ENCODE peak calls at places on chromosomes 12 and 14, in six cellular contexts. G, Q, P, W, S and N are unnamed samples.

GRCh38 chr12:90166012-90166411 is 457.4 kb upstream of the ATP2B1 start:
- DNase-seq in Q (no peak), P (no peak), W (no peak), G (no peak), S (no peak), N (no peak)

GRCh38 chr12:79409562-79409961 is 281.2 kb downstream of the PAWR start:
- DNase-seq in W (peak; percentile 21), Q (peak; percentile 60), P (no peak), G (no peak), S (no peak), N (peak; percentile 81)

GRCh38 chr12:2589381-2589780 is 205.4 kb upstream of the FKBP4 start:
- DNase-seq in Q (no peak), W (no peak), G (no peak), P (no peak), S (no peak), N (no peak)

GRCh38 chr12:76158518-76159321 is 74.2 kb upstream of the NAP1L1 start:
- DNase-seq in G (peak; percentile 36), W (no peak), P (peak; percentile 91), S (peak; percentile 45), Q (peak; percentile 40), N (peak; percentile 21)

GRCh38 chr14:105865266-105865903 is 339.0 kb downstream of the TMEM121 start:
- DNase-seq in W (no peak), Q (no peak), S (no peak), P (no peak), G (no peak), N (no peak)

GRCh38 chr12:124461241-124461673 is 106.2 kb downstream of the NCOR2 start:
- DNase-seq in G (no peak), P (no peak), S (no peak), W (no peak), Q (no peak), N (no peak)

GRCh38 chr14:39219075-39219499 is 14.6 kb upstream of the MIA2 start:
- DNase-seq in S (no peak), P (no peak), G (no peak), Q (no peak), W (no peak), N (no peak)

GRCh38 chr12:129877383-129877782 is 26.4 kb downstream of the TMEM132D start:
- DNase-seq in W (no peak), G (no peak), P (no peak), Q (no peak), S (no peak), N (no peak)

GRCh38 chr14:88974991-88975835 is 150.8 kb downstream of the TTC8 start:
- DNase-seq in G (no peak), Q (no peak), W (peak; percentile 78), P (no peak), S (no peak), N (no peak)

GRCh38 chr12:123269395-123269892 is 2.2 kb downstream of the CDK2AP1 start:
- DNase-seq in G (no peak), P (no peak), W (peak; percentile 74), Q (peak; percentile 61), S (no peak), N (no peak)

GRCh38 chr12:92234533-92234932 is 88.9 kb upstream of the BTG1 start:
- DNase-seq in W (no peak), S (no peak), G (no peak), P (no peak), Q (no peak), N (no peak)